ENCODE peak calls at places on chromosome 4, in eight cellular contexts. One of them, this sample, is unnamed.

GRCh38 chr4:3880595-3881120 is 114.5 kb downstream of the ADRA2C start:
- DNase-seq in GM23248: peak
- DNase-seq in lower leg skin: peak
- DNase-seq in coronary artery: peak
- DNase-seq in fibroblast of villous mesenchyme: peak
- DNase-seq in gastrocnemius medialis: no peak
- DNase-seq in breast epithelium: peak
- DNase-seq in NT2/D1: peak
- DNase-seq in this sample: peak

GRCh38 chr4:183443609-183444148 is 757 bp upstream of the CDKN2AIP start:
- DNase-seq in breast epithelium: no peak
- DNase-seq in NT2/D1: peak
- DNase-seq in fibroblast of villous mesenchyme: peak
- DNase-seq in coronary artery: peak
- DNase-seq in GM23248: no peak
- DNase-seq in lower leg skin: no peak
- DNase-seq in gastrocnemius medialis: peak
- DNase-seq in this sample: no peak

GRCh38 chr4:147587061-147587460 is 30.1 kb upstream of the TMEM184C start:
- DNase-seq in lower leg skin: no peak
- DNase-seq in NT2/D1: no peak
- DNase-seq in gastrocnemius medialis: no peak
- DNase-seq in GM23248: no peak
- DNase-seq in coronary artery: no peak
- DNase-seq in fibroblast of villous mesenchyme: no peak
- DNase-seq in breast epithelium: no peak
- DNase-seq in this sample: no peak

GRCh38 chr4:53937918-53938317 is 126.5 kb downstream of the CHIC2 start:
- DNase-seq in GM23248: peak
- DNase-seq in coronary artery: no peak
- DNase-seq in gastrocnemius medialis: no peak
- DNase-seq in lower leg skin: no peak
- DNase-seq in fibroblast of villous mesenchyme: peak
- DNase-seq in breast epithelium: no peak
- DNase-seq in NT2/D1: no peak
- DNase-seq in this sample: peak

GRCh38 chr4:26105815-26106699 is 192.0 kb downstream of the SMIM20 start:
- DNase-seq in GM23248: peak
- DNase-seq in coronary artery: no peak
- DNase-seq in breast epithelium: no peak
- DNase-seq in fibroblast of villous mesenchyme: peak
- DNase-seq in NT2/D1: no peak
- DNase-seq in lower leg skin: no peak
- DNase-seq in gastrocnemius medialis: no peak
- DNase-seq in this sample: no peak

GRCh38 chr4:39635023-39635422 is 3.6 kb downstream of the SMIM14 start:
- DNase-seq in lower leg skin: peak
- DNase-seq in breast epithelium: peak
- DNase-seq in fibroblast of villous mesenchyme: peak
- DNase-seq in coronary artery: no peak
- DNase-seq in NT2/D1: no peak
- DNase-seq in gastrocnemius medialis: no peak
- DNase-seq in GM23248: peak
- DNase-seq in this sample: no peak

GRCh38 chr4:39497909-39498723 is 29.1 kb downstream of the UGDH start:
- DNase-seq in NT2/D1: no peak
- DNase-seq in fibroblast of villous mesenchyme: no peak
- DNase-seq in GM23248: no peak
- DNase-seq in lower leg skin: no peak
- DNase-seq in breast epithelium: no peak
- DNase-seq in coronary artery: no peak
- DNase-seq in gastrocnemius medialis: no peak
- DNase-seq in this sample: no peak

GRCh38 chr4:41455215-41455614 is 82.7 kb upstream of the LIMCH1 start:
- DNase-seq in breast epithelium: no peak
- DNase-seq in GM23248: no peak
- DNase-seq in fibroblast of villous mesenchyme: no peak
- DNase-seq in NT2/D1: no peak
- DNase-seq in coronary artery: no peak
- DNase-seq in lower leg skin: no peak
- DNase-seq in gastrocnemius medialis: no peak
- DNase-seq in this sample: peak

GRCh38 chr4:106869551-106869950 is 166.6 kb downstream of the DKK2 start:
- DNase-seq in lower leg skin: no peak
- DNase-seq in breast epithelium: no peak
- DNase-seq in fibroblast of villous mesenchyme: peak
- DNase-seq in GM23248: peak
- DNase-seq in coronary artery: no peak
- DNase-seq in gastrocnemius medialis: no peak
- DNase-seq in NT2/D1: no peak
- DNase-seq in this sample: no peak

GRCh38 chr4:10611673-10612072 is 72.9 kb downstream of the CLNK start:
- DNase-seq in NT2/D1: no peak
- DNase-seq in breast epithelium: no peak
- DNase-seq in coronary artery: no peak
- DNase-seq in lower leg skin: no peak
- DNase-seq in gastrocnemius medialis: no peak
- DNase-seq in fibroblast of villous mesenchyme: peak
- DNase-seq in GM23248: peak
- DNase-seq in this sample: peak

GRCh38 chr4:81131563-81131962 is 83.5 kb downstream of the PRKG2 start:
- DNase-seq in GM23248: no peak
- DNase-seq in lower leg skin: no peak
- DNase-seq in breast epithelium: no peak
- DNase-seq in fibroblast of villous mesenchyme: no peak
- DNase-seq in coronary artery: no peak
- DNase-seq in gastrocnemius medialis: no peak
- DNase-seq in NT2/D1: no peak
- DNase-seq in this sample: no peak

GRCh38 chr4:81136161-81136910 is 78.7 kb downstream of the PRKG2 start:
- DNase-seq in gastrocnemius medialis: no peak
- DNase-seq in NT2/D1: no peak
- DNase-seq in GM23248: peak
- DNase-seq in fibroblast of villous mesenchyme: peak
- DNase-seq in coronary artery: no peak
- DNase-seq in lower leg skin: peak
- DNase-seq in breast epithelium: no peak
- DNase-seq in this sample: peak

GRCh38 chr4:81137894-81138293 is 77.1 kb downstream of the PRKG2 start:
- DNase-seq in breast epithelium: no peak
- DNase-seq in lower leg skin: no peak
- DNase-seq in coronary artery: no peak
- DNase-seq in NT2/D1: no peak
- DNase-seq in GM23248: no peak
- DNase-seq in gastrocnemius medialis: no peak
- DNase-seq in fibroblast of villous mesenchyme: no peak
- DNase-seq in this sample: no peak

GRCh38 chr4:81137446-81137845 is 77.6 kb downstream of the PRKG2 start:
- DNase-seq in gastrocnemius medialis: no peak
- DNase-seq in NT2/D1: no peak
- DNase-seq in GM23248: no peak
- DNase-seq in breast epithelium: no peak
- DNase-seq in fibroblast of villous mesenchyme: no peak
- DNase-seq in coronary artery: no peak
- DNase-seq in lower leg skin: no peak
- DNase-seq in this sample: no peak

DNA sequence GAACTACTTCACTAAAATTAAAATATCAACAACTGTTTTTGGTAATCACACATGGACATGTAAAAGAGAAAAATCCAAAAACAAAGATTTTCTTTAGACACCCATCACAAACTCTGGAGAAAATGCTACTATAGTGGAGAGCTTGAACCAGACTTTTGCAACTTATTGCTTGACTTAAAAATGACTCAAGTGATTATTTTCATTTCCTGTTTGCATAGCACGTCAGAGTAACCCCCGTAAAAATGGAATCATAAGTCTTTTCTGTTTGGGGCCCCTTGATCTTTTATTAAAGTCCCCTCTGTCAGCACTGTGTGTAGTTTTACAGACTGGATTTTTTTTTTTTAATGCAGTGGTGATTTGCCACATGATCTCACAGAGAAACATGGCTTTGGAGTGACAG is 79.5 kb downstream of the PRKG2 start:
- DNase-seq in breast epithelium: no peak
- DNase-seq in GM23248: peak
- DNase-seq in lower leg skin: no peak
- DNase-seq in gastrocnemius medialis: no peak
- DNase-seq in coronary artery: no peak
- DNase-seq in NT2/D1: no peak
- DNase-seq in fibroblast of villous mesenchyme: peak
- DNase-seq in this sample: no peak
- H3K4me3 ChIP-seq in breast epithelium: no peak
- H3K4me3 ChIP-seq in GM23248: peak
- H3K4me3 ChIP-seq in lower leg skin: no peak
- H3K4me3 ChIP-seq in gastrocnemius medialis: no peak
- H3K4me3 ChIP-seq in coronary artery: no peak
- H3K4me3 ChIP-seq in NT2/D1: no peak
- H3K4me3 ChIP-seq in fibroblast of villous mesenchyme: no peak
- H3K4me3 ChIP-seq in this sample: no peak

GRCh38 chr4:15682790-15683495 is 1.3 kb downstream of the FAM200B start:
- DNase-seq in breast epithelium: no peak
- DNase-seq in gastrocnemius medialis: no peak
- DNase-seq in lower leg skin: no peak
- DNase-seq in fibroblast of villous mesenchyme: peak
- DNase-seq in NT2/D1: no peak
- DNase-seq in coronary artery: no peak
- DNase-seq in GM23248: no peak
- DNase-seq in this sample: no peak
- H3K4me3 ChIP-seq in breast epithelium: peak
- H3K4me3 ChIP-seq in gastrocnemius medialis: peak
- H3K4me3 ChIP-seq in lower leg skin: no peak
- H3K4me3 ChIP-seq in fibroblast of villous mesenchyme: peak
- H3K4me3 ChIP-seq in NT2/D1: peak
- H3K4me3 ChIP-seq in coronary artery: peak
- H3K4me3 ChIP-seq in GM23248: peak
- H3K4me3 ChIP-seq in this sample: peak

GRCh38 chr4:56817840-56818491 is 3.5 kb downstream of the SPINK2 start:
- DNase-seq in NT2/D1: no peak
- DNase-seq in gastrocnemius medialis: no peak
- DNase-seq in fibroblast of villous mesenchyme: peak
- DNase-seq in breast epithelium: no peak
- DNase-seq in lower leg skin: no peak
- DNase-seq in GM23248: no peak
- DNase-seq in coronary artery: no peak
- DNase-seq in this sample: peak

GRCh38 chr4:56823933-56824600 is 2.6 kb upstream of the SPINK2 start:
- DNase-seq in lower leg skin: no peak
- DNase-seq in GM23248: no peak
- DNase-seq in NT2/D1: no peak
- DNase-seq in breast epithelium: no peak
- DNase-seq in fibroblast of villous mesenchyme: no peak
- DNase-seq in gastrocnemius medialis: no peak
- DNase-seq in coronary artery: no peak
- DNase-seq in this sample: no peak

GRCh38 chr4:56818797-56819196 is 2.7 kb downstream of the SPINK2 start:
- DNase-seq in lower leg skin: no peak
- DNase-seq in GM23248: no peak
- DNase-seq in breast epithelium: no peak
- DNase-seq in NT2/D1: no peak
- DNase-seq in fibroblast of villous mesenchyme: no peak
- DNase-seq in coronary artery: no peak
- DNase-seq in gastrocnemius medialis: no peak
- DNase-seq in this sample: no peak

DNA sequence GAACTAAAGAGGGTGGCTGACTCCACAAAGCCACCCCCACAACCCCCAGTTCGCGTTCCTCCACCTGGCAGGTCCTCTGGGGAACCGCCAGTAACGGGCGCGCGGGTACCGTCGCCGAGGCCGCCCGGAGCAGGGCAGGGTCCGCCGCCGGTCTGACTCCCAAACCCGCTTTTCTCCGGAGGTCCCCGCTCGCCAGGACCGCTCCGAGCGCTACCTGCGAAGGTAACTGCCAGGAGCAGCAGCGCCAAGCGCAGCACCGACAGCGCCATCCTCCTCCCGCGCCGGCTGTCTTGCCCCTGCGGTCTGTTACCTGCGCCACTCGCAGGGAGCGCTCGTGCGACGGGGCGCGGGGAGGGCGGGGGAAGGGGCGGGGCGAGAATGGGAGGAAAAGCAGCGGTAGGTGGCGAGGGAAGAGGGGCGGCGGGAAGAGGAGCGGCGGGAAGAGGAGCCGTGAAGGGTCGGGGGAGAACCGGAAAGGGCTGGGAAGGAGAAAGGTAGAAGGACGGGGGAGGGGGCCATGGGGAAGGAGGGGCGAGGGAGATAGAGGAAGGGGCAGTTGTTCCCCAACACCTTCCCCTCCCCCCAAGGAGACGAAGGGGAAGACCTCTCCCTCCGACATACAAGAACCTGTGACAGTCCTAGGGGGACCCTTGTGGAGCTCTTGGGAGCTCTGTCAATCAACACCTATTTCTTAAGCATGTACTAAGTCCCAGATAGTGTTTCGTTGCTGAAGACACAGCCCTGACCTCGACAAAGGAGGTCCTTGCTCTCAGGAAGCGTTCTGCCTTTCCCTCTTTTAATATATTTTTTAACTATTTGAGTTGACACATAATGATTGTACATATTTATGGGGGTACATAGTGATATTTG is at the start of gene SPINK2:
- DNase-seq in lower leg skin: no peak
- DNase-seq in coronary artery: no peak
- DNase-seq in NT2/D1: peak
- DNase-seq in GM23248: no peak
- DNase-seq in fibroblast of villous mesenchyme: no peak
- DNase-seq in breast epithelium: no peak
- DNase-seq in gastrocnemius medialis: no peak
- DNase-seq in this sample: peak
- H3K4me3 ChIP-seq in lower leg skin: peak
- H3K4me3 ChIP-seq in coronary artery: peak
- H3K4me3 ChIP-seq in NT2/D1: peak
- H3K4me3 ChIP-seq in GM23248: peak
- H3K4me3 ChIP-seq in fibroblast of villous mesenchyme: peak
- H3K4me3 ChIP-seq in breast epithelium: peak
- H3K4me3 ChIP-seq in gastrocnemius medialis: peak
- H3K4me3 ChIP-seq in this sample: peak

GRCh38 chr4:113757486-113757885 is 4.1 kb downstream of the CAMK2D start:
- DNase-seq in fibroblast of villous mesenchyme: no peak
- DNase-seq in NT2/D1: no peak
- DNase-seq in GM23248: no peak
- DNase-seq in breast epithelium: no peak
- DNase-seq in coronary artery: no peak
- DNase-seq in gastrocnemius medialis: no peak
- DNase-seq in lower leg skin: no peak
- DNase-seq in this sample: no peak

GRCh38 chr4:113759696-113760093 is 1.8 kb downstream of the CAMK2D start:
- DNase-seq in lower leg skin: no peak
- DNase-seq in NT2/D1: no peak
- DNase-seq in fibroblast of villous mesenchyme: peak
- DNase-seq in gastrocnemius medialis: no peak
- DNase-seq in GM23248: peak
- DNase-seq in breast epithelium: no peak
- DNase-seq in coronary artery: no peak
- DNase-seq in this sample: no peak

GRCh38 chr4:113760094-113760851 is 1.3 kb downstream of the CAMK2D start:
- DNase-seq in GM23248: peak
- DNase-seq in NT2/D1: no peak
- DNase-seq in coronary artery: peak
- DNase-seq in gastrocnemius medialis: peak
- DNase-seq in lower leg skin: peak
- DNase-seq in breast epithelium: no peak
- DNase-seq in fibroblast of villous mesenchyme: peak
- DNase-seq in this sample: peak

GRCh38 chr4:113756005-113756410 is 5.5 kb downstream of the CAMK2D start:
- DNase-seq in fibroblast of villous mesenchyme: peak
- DNase-seq in NT2/D1: no peak
- DNase-seq in GM23248: peak
- DNase-seq in breast epithelium: no peak
- DNase-seq in lower leg skin: no peak
- DNase-seq in coronary artery: no peak
- DNase-seq in gastrocnemius medialis: no peak
- DNase-seq in this sample: no peak

GRCh38 chr4:113758361-113758760 is 3.2 kb downstream of the CAMK2D start:
- DNase-seq in fibroblast of villous mesenchyme: peak
- DNase-seq in gastrocnemius medialis: no peak
- DNase-seq in coronary artery: no peak
- DNase-seq in lower leg skin: no peak
- DNase-seq in NT2/D1: no peak
- DNase-seq in breast epithelium: no peak
- DNase-seq in GM23248: peak
- DNase-seq in this sample: no peak
- H3K4me3 ChIP-seq in fibroblast of villous mesenchyme: peak
- H3K4me3 ChIP-seq in gastrocnemius medialis: no peak
- H3K4me3 ChIP-seq in coronary artery: peak
- H3K4me3 ChIP-seq in lower leg skin: no peak
- H3K4me3 ChIP-seq in NT2/D1: no peak
- H3K4me3 ChIP-seq in breast epithelium: peak
- H3K4me3 ChIP-seq in GM23248: peak
- H3K4me3 ChIP-seq in this sample: peak